ENCODE peak calls at places on chromosomes 16 and 17, in ten cellular contexts. B is T follicular helper cell; A is CD4-positive, alpha-beta memory T cell; R is mucosa of descending colon; W is stimulated activated CD4-positive, alpha-beta T cell treated with anti-CD3 and anti-CD28 coated beads, Interleukin-1b, Interleukin-23, amount 100 ng/mL, for 24 hours; Z is tibial artery; Q is neural crest cell; H is NCI-H1417; V is pancreas; C is stimulated activated CD8-positive, alpha-beta memory T cell treated with anti-CD3 and anti-CD28 coated beads, Interleukin-4, amount 100 ng/mL, for 24 hours. T is an unnamed sample.

GRCh38 chr16:4574919-4575705 is 19.0 kb downstream of the C16orf96 start:
- DNase-seq in Q (no peak), B (no peak), H (no peak), W (no peak), R (no peak), A (no peak), C (no peak), V (peak; percentile 86), Z (no peak), T (no peak)

GRCh38 chr16:22189473-22190168 is 16.5 kb upstream of the EEF2K start:
- DNase-seq in B (peak; percentile 93), H (peak; percentile 41), Z (peak; percentile 79), V (peak; percentile 73), Q (no peak), W (peak; percentile 63), R (peak; percentile 89), C (peak; percentile 79), A (peak; percentile 96), T (peak; percentile 70)

GRCh38 chr17:263271-263670 is 81.8 kb upstream of the DOC2B start:
- DNase-seq in Z (no peak), R (no peak), Q (no peak), B (no peak), H (no peak), W (no peak), A (no peak), V (no peak), C (no peak), T (no peak)

GRCh38 chr17:80885922-80886582 is 105.6 kb upstream of the CHMP6 start:
- DNase-seq in W (no peak), Z (no peak), C (no peak), R (no peak), B (no peak), V (peak; percentile 14), H (no peak), A (no peak), Q (no peak), T (no peak)

GRCh38 chr16:88578446-88579313 is 8.5 kb downstream of the ZC3H18 start:
- DNase-seq in B (no peak), Q (no peak), R (no peak), W (no peak), C (no peak), A (no peak), H (no peak), Z (no peak), V (no peak), T (no peak)

GRCh38 chr17:37506678-37507077 is 17.0 kb downstream of the DUSP14 start:
- DNase-seq in V (no peak), Q (peak; percentile 23), B (no peak), H (no peak), W (no peak), C (no peak), A (no peak), R (peak; percentile 7), Z (no peak), T (peak; percentile 26)

GRCh38 chr16:23121024-23121423 is 28.2 kb downstream of the USP31 start:
- DNase-seq in W (no peak), Z (no peak), Q (no peak), H (no peak), R (peak; percentile 32), C (no peak), B (no peak), V (no peak), A (no peak), T (peak; percentile 58)

GRCh38 chr17:14790518-14790917 is 474.6 kb downstream of the PMP22 start:
- DNase-seq in Q (no peak), A (no peak), Z (no peak), H (no peak), C (no peak), B (no peak), W (no peak), R (no peak), V (no peak), T (no peak)

GRCh38 chr16:80346160-80346632 is 194.6 kb upstream of the DYNLRB2 start:
- DNase-seq in B (no peak), Z (no peak), Q (no peak), H (no peak), V (no peak), R (no peak), C (no peak), W (no peak), A (no peak), T (no peak)

GRCh38 chr16:57945740-57946138 is 25.2 kb downstream of the CNGB1 start:
- DNase-seq in Z (no peak), B (no peak), H (no peak), R (no peak), C (no peak), V (no peak), Q (no peak), A (no peak), W (no peak), T (no peak)

GRCh38 chr17:33436321-33436720 is 143.2 kb upstream of the ASIC2 start:
- DNase-seq in V (no peak), Q (no peak), R (no peak), W (no peak), C (no peak), A (no peak), Z (no peak), H (no peak), B (no peak), T (peak; percentile 37)

GRCh38 chr16:21276090-21276489 is 2.0 kb downstream of the CRYM start:
- DNase-seq in H (no peak), Z (no peak), V (no peak), W (no peak), A (no peak), Q (no peak), C (no peak), B (no peak), R (no peak), T (no peak)

GRCh38 chr17:38674013-38674748 is 576 bp downstream of the EPOP start:
- DNase-seq in W (no peak), Q (no peak), R (no peak), C (no peak), Z (no peak), B (no peak), V (peak; percentile 55), A (peak; percentile 25), H (no peak), T (no peak)

GRCh38 chr16:23064642-23065041 is 84.6 kb downstream of the USP31 start:
- DNase-seq in C (no peak), V (no peak), A (no peak), Q (no peak), R (no peak), H (no peak), W (no peak), Z (no peak), B (no peak), T (no peak)

GRCh38 chr16:24508614-24509013 is 30.8 kb upstream of the RBBP6 start:
- DNase-seq in B (no peak), A (no peak), Q (no peak), W (no peak), H (no peak), C (no peak), V (no peak), R (no peak), Z (peak; percentile 68), T (peak; percentile 71)

GRCh38 chr17:48745381-48746275 is 17.1 kb upstream of the HOXB13 start:
- DNase-seq in A (no peak), C (no peak), B (no peak), Q (no peak), H (no peak), V (no peak), R (no peak), W (no peak), Z (no peak), T (no peak)

GRCh38 chr17:40068917-40069750 is 6.4 kb downstream of the THRA start:
- DNase-seq in V (peak; percentile 87), Z (peak; percentile 98), W (peak; percentile 57), C (peak; percentile 76), A (peak; percentile 75), Q (peak; percentile 53), B (peak; percentile 59), R (peak; percentile 89), H (peak; percentile 76), T (peak; percentile 35)

GRCh38 chr16:64983983-64984382 is 137.9 kb downstream of the CDH11 start:
- DNase-seq in Z (no peak), W (no peak), V (no peak), A (no peak), H (peak; percentile 6), C (no peak), R (peak; percentile 28), B (no peak), Q (peak; percentile 8), T (peak; percentile 2)

GRCh38 chr17:78446833-78447232 is 68.4 kb downstream of the PGS1 start:
- DNase-seq in R (no peak), Q (no peak), B (no peak), W (no peak), H (no peak), C (no peak), A (no peak), Z (no peak), V (no peak), T (no peak)

GRCh38 chr16:17343729-17344128 is 127.0 kb downstream of the XYLT1 start:
- DNase-seq in R (no peak), B (no peak), H (no peak), Z (no peak), Q (no peak), W (no peak), A (no peak), C (no peak), V (no peak), T (no peak)

GRCh38 chr17:9021158-9021984 is at the start of gene NTN1:
- DNase-seq in R (peak; percentile 38), B (peak; percentile 31), A (peak; percentile 51), Q (peak; percentile 51), V (peak; percentile 69), W (no peak), Z (peak; percentile 81), H (no peak), C (peak; percentile 55), T (peak; percentile 61)

GRCh38 chr17:75843577-75844529 is at the start of gene UNC13D:
- DNase-seq in C (peak; percentile 50), H (no peak), B (peak; percentile 48), W (no peak), V (peak; percentile 67), R (peak; percentile 46), Q (no peak), Z (no peak), A (peak; percentile 61), T (peak; percentile 27)

GRCh38 chr16:21654881-21655280 is 2.5 kb upstream of the IGSF6 start:
- DNase-seq in C (no peak), Q (no peak), W (no peak), Z (no peak), R (no peak), V (no peak), A (no peak), B (no peak), H (no peak), T (peak; percentile 74)

GRCh38 chr17:5902671-5903070 is 167.5 kb upstream of the WSCD1 start:
- DNase-seq in W (no peak), Q (no peak), Z (peak; percentile 23), B (no peak), C (no peak), A (no peak), V (no peak), H (no peak), R (no peak), T (no peak)

GRCh38 chr17:82443465-82444283 is 6.9 kb downstream of the CYBC1 start:
- DNase-seq in Z (no peak), H (no peak), A (no peak), Q (no peak), B (no peak), R (no peak), V (peak; percentile 90), C (no peak), W (no peak), T (no peak)

GRCh38 chr17:32929288-32929574 is 1.3 kb downstream of the TMEM98 start:
- DNase-seq in Q (peak; percentile 27), V (no peak), Z (no peak), A (no peak), H (no peak), R (no peak), W (no peak), C (no peak), B (no peak), T (no peak)

GRCh38 chr16:65910291-65910690 is 456.2 kb upstream of the CDH5 start:
- DNase-seq in B (no peak), A (no peak), R (no peak), Q (no peak), Z (no peak), V (no peak), C (no peak), H (no peak), W (no peak), T (peak; percentile 22)

GRCh38 chr17:3685174-3685812 is 10.7 kb downstream of the P2RX5 start:
- DNase-seq in R (no peak), V (no peak), C (no peak), Z (no peak), H (no peak), Q (no peak), A (no peak), B (no peak), W (no peak), T (peak; percentile 20)

T was measured in mammary epithelial cell.